ENCODE peak calls at places on chromosomes 4 and X, in seven cellular contexts. L is IMR-90, U is colonic mucosa, B is fibroblast of lung, J is PC-3, G is H9, R is GM23248. C is an unnamed sample.

GRCh38 chr4:113455081-113455480 is 306.5 kb downstream of the CAMK2D start:
- DNase-seq in G (no peak), R (no peak), L (no peak), B (no peak), J (no peak), U (no peak), C (no peak)

GRCh38 chrX:131977619-131978018 is 45.5 kb upstream of the STK26 start:
- DNase-seq in U (no peak), B (no peak), R (peak), J (peak), G (no peak), L (no peak), C (no peak)

GRCh38 chrX:21778236-21778635 is 20.3 kb upstream of the SMPX start:
- DNase-seq in B (no peak), J (no peak), R (no peak), U (no peak), G (no peak), L (no peak), C (no peak)

GRCh38 chr4:15956179-15956850 is 6.7 kb downstream of the FGFBP2 start:
- DNase-seq in B (peak), J (peak), L (peak), U (peak), R (peak), G (peak), C (no peak)

GRCh38 chr4:101471201-101471600 is 123.9 kb upstream of the PPP3CA start:
- DNase-seq in B (no peak), U (no peak), J (no peak), R (peak), L (no peak), G (no peak), C (no peak)

GRCh38 chr4:128220286-128221235 is 67.1 kb downstream of the PGRMC2 start:
- DNase-seq in G (no peak), B (peak), R (peak), J (peak), U (no peak), L (peak), C (no peak)

GRCh38 chrX:17547658-17548057 is 172.7 kb downstream of the NHS start:
- DNase-seq in J (peak), B (peak), L (peak), R (peak), U (peak), G (no peak), C (peak)

GRCh38 chrX:136028383-136028984 is 43.2 kb downstream of the SLC9A6 start:
- DNase-seq in L (peak), R (peak), B (peak), U (no peak), J (peak), G (no peak), C (no peak)

GRCh38 chrX:119960639-119961038 is 17.1 kb upstream of the NKAP start:
- DNase-seq in L (no peak), G (no peak), R (no peak), J (no peak), U (no peak), B (no peak), C (no peak)

GRCh38 chr4:120922390-120923200 is at the start of gene PRDM5:
- DNase-seq in G (peak), U (peak), R (peak), L (peak), B (peak), J (peak), C (no peak)

GRCh38 chrX:67328496-67328895 is 215.3 kb upstream of the AR start:
- DNase-seq in L (no peak), U (no peak), B (no peak), R (no peak), J (no peak), G (no peak), C (no peak)

GRCh38 chr4:111605111-111605510 is 540.1 kb upstream of the FAM241A start:
- DNase-seq in J (no peak), L (no peak), R (no peak), G (no peak), B (no peak), U (no peak), C (no peak)

GRCh38 chr4:153126137-153126536 is 78.1 kb upstream of the TRIM2 start:
- DNase-seq in J (no peak), G (no peak), R (peak), L (peak), B (no peak), U (no peak), C (no peak)

GRCh38 chrX:40871385-40872082 is 136.2 kb upstream of the MED14 start:
- DNase-seq in R (peak), L (peak), J (peak), U (no peak), B (peak), G (no peak), C (no peak)

GRCh38 chr4:187996502-187997177 is 1.1 kb downstream of the ZFP42 start:
- DNase-seq in U (no peak), B (no peak), J (no peak), R (no peak), L (no peak), G (peak), C (no peak)

GRCh38 chrX:21657318-21658151 is 595 bp downstream of the KLHL34 start:
- DNase-seq in U (no peak), B (no peak), L (no peak), J (no peak), G (no peak), R (no peak), C (no peak)

GRCh38 chrX:52363247-52363883 is 5.5 kb upstream of the XAGE2 start:
- DNase-seq in L (peak), J (no peak), R (peak), G (no peak), B (peak), U (peak), C (no peak)

GRCh38 chrX:37434362-37434761 is 85.2 kb downstream of the PRRG1 start:
- DNase-seq in G (no peak), L (no peak), R (no peak), J (peak), B (peak), U (no peak), C (no peak)

GRCh38 chr4:159229164-159229563 is 126.3 kb downstream of the RAPGEF2 start:
- DNase-seq in R (peak), G (no peak), U (no peak), B (peak), J (no peak), L (peak), C (peak)

GRCh38 chr4:185792384-185793146 is 19.4 kb downstream of the SORBS2 start:
- DNase-seq in L (peak), G (no peak), J (peak), R (peak), B (peak), U (no peak), C (no peak)

GRCh38 chr4:79174855-79175254 is 151.0 kb downstream of the NAA11 start:
- DNase-seq in B (no peak), R (no peak), L (no peak), G (no peak), U (no peak), J (no peak), C (no peak)

GRCh38 chr4:159487284-159487747 is 384.4 kb downstream of the RAPGEF2 start:
- DNase-seq in G (peak), R (peak), J (peak), U (peak), L (peak), B (peak), C (no peak)

GRCh38 chrX:96683997-96684338 is 674 bp upstream of the DIAPH2 start:
- DNase-seq in J (no peak), R (no peak), U (no peak), L (no peak), B (no peak), G (no peak), C (no peak)
- H3K9ac ChIP-seq in J (peak), R (peak), U (no peak), L (peak), B (peak), G (no peak), C (peak)

DNA sequence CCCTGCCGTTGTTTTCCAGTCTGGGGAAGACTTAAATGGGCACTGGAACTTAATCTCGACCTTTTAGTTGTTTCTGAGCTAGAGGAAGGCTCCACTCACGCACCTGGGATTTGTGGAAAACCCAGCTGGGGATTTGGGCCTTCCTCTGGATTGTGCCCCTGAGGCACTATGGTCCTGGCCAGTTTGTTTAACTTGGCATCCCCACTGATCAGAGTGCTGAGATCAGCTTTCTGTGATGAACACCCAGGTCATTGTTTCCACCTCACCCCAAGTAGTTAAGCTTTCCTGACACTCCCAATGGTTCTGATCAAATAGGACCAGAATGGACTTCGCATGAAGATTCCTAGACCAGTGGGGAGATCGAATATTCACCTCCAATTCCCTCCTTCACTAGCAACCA is 20.5 kb upstream of the NAP1L5 start:
- DNase-seq in R (no peak), J (no peak), G (no peak), B (no peak), U (no peak), L (no peak), C (no peak)
- H3K9ac ChIP-seq in R (no peak), J (no peak), G (no peak), B (no peak), U (no peak), L (no peak), C (no peak)

DNA sequence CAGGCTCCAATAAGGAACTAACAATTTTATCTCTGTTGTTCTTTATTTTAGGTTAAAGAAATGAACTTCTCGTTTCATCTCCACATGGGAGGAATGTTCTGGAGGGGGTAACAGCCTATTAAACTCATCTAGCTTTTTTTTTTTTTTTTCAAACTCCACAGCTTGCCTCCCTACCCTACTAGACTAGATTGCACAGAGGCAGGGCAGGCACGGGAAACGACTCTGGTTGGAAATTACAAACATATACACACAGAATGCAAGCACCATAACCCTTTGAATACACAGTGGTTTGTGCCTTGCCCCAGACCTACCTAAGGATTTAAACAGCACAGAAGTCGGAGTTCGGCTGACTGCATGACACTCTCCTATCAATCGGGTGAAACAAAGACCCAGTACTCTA is 2.7 kb downstream of the MECP2 start:
- DNase-seq in G (no peak), U (no peak), R (no peak), L (no peak), J (no peak), B (no peak), C (no peak)
- H3K9ac ChIP-seq in G (no peak), U (no peak), R (no peak), L (no peak), J (no peak), B (no peak), C (no peak)

GRCh38 chrX:151538190-151539122 is 25.0 kb upstream of the PASD1 start:
- DNase-seq in R (peak), B (no peak), J (no peak), G (no peak), L (no peak), U (no peak), C (no peak)

GRCh38 chrX:151537572-151537971 is 25.9 kb upstream of the PASD1 start:
- DNase-seq in U (no peak), G (no peak), L (no peak), B (no peak), J (no peak), R (no peak), C (no peak)
- H3K9ac ChIP-seq in U (no peak), G (no peak), L (no peak), B (no peak), J (no peak), R (no peak), C (no peak)

GRCh38 chr4:89839558-89839957 is 2.6 kb upstream of the SNCA start:
- DNase-seq in J (no peak), L (no peak), B (no peak), R (no peak), U (no peak), G (no peak), C (no peak)

GRCh38 chr4:89836897-89837384 is at the start of gene SNCA:
- DNase-seq in U (peak), R (peak), G (peak), J (no peak), L (peak), B (peak), C (no peak)

GRCh38 chr4:89837385-89837995 is 529 bp upstream of the SNCA start:
- DNase-seq in L (peak), R (peak), J (no peak), U (peak), B (peak), G (peak), C (peak)

GRCh38 chr4:89836031-89836777 is 757 bp downstream of the SNCA start:
- DNase-seq in R (peak), U (no peak), J (no peak), L (no peak), B (no peak), G (peak), C (no peak)

GRCh38 chr4:89838005-89838404 is 1.0 kb upstream of the SNCA start:
- DNase-seq in L (no peak), B (peak), J (no peak), R (peak), U (no peak), G (no peak), C (no peak)
- H3K9ac ChIP-seq in L (no peak), B (no peak), J (no peak), R (no peak), U (no peak), G (peak), C (peak)

DNA sequence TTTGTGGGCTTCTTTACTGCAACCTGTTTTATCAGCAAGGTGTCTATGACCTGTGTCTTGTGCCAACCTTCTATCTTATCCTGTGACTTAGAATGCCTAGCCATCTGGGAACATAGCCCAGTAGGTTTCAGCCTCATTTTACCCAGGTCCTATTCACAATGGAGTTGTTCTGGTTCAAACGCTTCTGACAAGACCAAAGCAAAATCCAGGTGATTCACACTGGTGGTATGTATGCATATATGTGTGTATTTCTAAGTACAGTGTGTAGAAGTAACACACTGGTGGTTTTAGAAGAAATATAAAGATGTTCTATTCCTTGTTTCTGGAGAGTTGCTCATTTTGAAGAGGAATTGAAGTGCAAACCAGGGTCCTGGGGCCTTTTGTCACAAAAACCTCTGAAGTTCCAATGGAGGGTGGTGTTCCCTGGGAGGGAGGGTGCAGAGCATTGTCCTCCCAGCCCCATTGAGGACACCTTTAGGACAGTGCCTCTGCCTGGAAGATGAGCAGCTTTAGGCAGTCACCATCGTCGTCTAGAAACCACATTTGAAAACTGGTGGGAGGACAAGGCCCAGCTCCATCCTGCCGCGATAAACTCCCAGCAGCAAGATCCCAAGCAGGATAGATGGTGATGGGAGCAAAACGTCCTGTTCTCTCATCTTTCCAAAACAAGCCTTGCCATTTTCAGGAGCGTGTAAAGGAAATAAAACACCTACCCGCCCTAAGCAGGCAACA is 191.4 kb downstream of the TSPAN5 start:
- DNase-seq in J (peak), L (peak), G (no peak), U (no peak), B (no peak), R (peak), C (no peak)
- H3K9ac ChIP-seq in J (peak), L (no peak), G (no peak), U (no peak), B (no peak), R (peak), C (no peak)

C was measured in keratinocyte.